ENCODE peak calls at places on chromosomes 16 and 17, in eight cellular contexts. E is foreskin keratinocyte, C is transverse colon, U is tibial artery, Y is breast epithelium, V is endothelial cell of umbilical vein, N is Peyer's patch, F is heart right ventricle. A is an unnamed sample.

GRCh38 chr17:73956595-73957465 is 246.6 kb upstream of the RPL38 start:
- DNase-seq in E (no peak), C (peak; percentile 69), U (no peak), Y (no peak), V (no peak), N (peak; percentile 42), F (peak; percentile 41), A (peak; percentile 44)

GRCh38 chr16:68744744-68745280 is 7.7 kb downstream of the CDH1 start:
- DNase-seq in E (peak; percentile 82), C (peak; percentile 86), U (no peak), Y (peak; percentile 84), V (no peak), N (no peak), F (no peak), A (no peak)

GRCh38 chr16:75687361-75687760 is 10.6 kb upstream of the CPHXL2 start:
- DNase-seq in E (no peak), C (no peak), U (no peak), Y (no peak), V (no peak), N (no peak), F (no peak), A (no peak)

GRCh38 chr16:81551141-81551808 is 106.7 kb downstream of the CMIP start:
- DNase-seq in E (peak; percentile 77), C (no peak), U (no peak), Y (no peak), V (peak; percentile 76), N (no peak), F (no peak), A (no peak)

GRCh38 chr16:77137045-77137444 is 53.9 kb upstream of the MON1B start:
- DNase-seq in E (no peak), C (no peak), U (no peak), Y (no peak), V (no peak), N (no peak), F (no peak), A (no peak)

GRCh38 chr17:77948690-77949114 is 9.8 kb upstream of the TNRC6C start:
- DNase-seq in E (no peak), C (no peak), U (no peak), Y (no peak), V (peak; percentile 52), N (no peak), F (no peak), A (no peak)

GRCh38 chr16:49857423-49858181 is 1.7 kb upstream of the ZNF423 start:
- DNase-seq in E (no peak), C (peak; percentile 76), U (peak; percentile 42), Y (no peak), V (peak; percentile 40), N (no peak), F (peak; percentile 62), A (peak; percentile 88)

GRCh38 chr16:70688266-70688742 is 2.5 kb upstream of the MTSS2 start:
- DNase-seq in E (no peak), C (peak; percentile 57), U (peak; percentile 68), Y (peak; percentile 76), V (peak; percentile 88), N (no peak), F (peak; percentile 77), A (peak; percentile 73)

GRCh38 chr16:78128920-78129319 is 29.5 kb downstream of the WWOX start:
- DNase-seq in E (no peak), C (no peak), U (no peak), Y (no peak), V (no peak), N (no peak), F (no peak), A (no peak)

GRCh38 chr16:76335187-76335974 is 58.2 kb downstream of the CNTNAP4 start:
- DNase-seq in E (no peak), C (no peak), U (no peak), Y (no peak), V (no peak), N (no peak), F (no peak), A (no peak)

GRCh38 chr17:5078106-5079028 is at the start of gene ZFP3:
- DNase-seq in E (peak; percentile 67), C (peak; percentile 90), U (peak; percentile 76), Y (peak; percentile 75), V (peak; percentile 68), N (peak; percentile 82), F (peak; percentile 89), A (peak; percentile 87)

GRCh38 chr17:81557276-81558114 is 5.3 kb upstream of the FAAP100 start:
- DNase-seq in E (no peak), C (no peak), U (no peak), Y (no peak), V (no peak), N (no peak), F (no peak), A (peak; percentile 34)

GRCh38 chr16:72847187-72848044 is 200.5 kb downstream of the ZFHX3 start:
- DNase-seq in E (no peak), C (no peak), U (no peak), Y (no peak), V (peak; percentile 32), N (no peak), F (no peak), A (no peak)

GRCh38 chr17:35460354-35460851 is 11.8 kb upstream of the SLFN13 start:
- DNase-seq in E (no peak), C (peak; percentile 87), U (no peak), Y (peak; percentile 41), V (no peak), N (peak; percentile 89), F (peak; percentile 23), A (peak; percentile 93)

GRCh38 chr17:4064366-4064765 is 78.5 kb downstream of the ZZEF1 start:
- DNase-seq in E (no peak), C (no peak), U (no peak), Y (no peak), V (no peak), N (no peak), F (peak; percentile 68), A (no peak)

GRCh38 chr17:67784364-67785121 is 40.8 kb upstream of the BPTF start:
- DNase-seq in E (no peak), C (peak; percentile 40), U (no peak), Y (no peak), V (peak; percentile 65), N (no peak), F (no peak), A (no peak)

GRCh38 chr17:52255347-52255746 is 96.8 kb upstream of the CA10 start:
- DNase-seq in E (no peak), C (no peak), U (no peak), Y (no peak), V (no peak), N (no peak), F (no peak), A (no peak)

GRCh38 chr17:17300624-17301568 is 2.3 kb upstream of the NT5M start:
- DNase-seq in E (no peak), C (peak; percentile 52), U (peak; percentile 42), Y (no peak), V (peak; percentile 47), N (peak; percentile 37), F (peak; percentile 44), A (peak; percentile 52)

GRCh38 chr16:86856946-86857586 is 278.7 kb downstream of the FOXL1 start:
- DNase-seq in E (no peak), C (no peak), U (no peak), Y (no peak), V (no peak), N (no peak), F (no peak), A (no peak)

GRCh38 chr16:14015017-14015416 is 56.1 kb upstream of the MRTFB start:
- DNase-seq in E (no peak), C (no peak), U (no peak), Y (no peak), V (no peak), N (no peak), F (no peak), A (no peak)

GRCh38 chr16:14014284-14014625 is 56.9 kb upstream of the MRTFB start:
- DNase-seq in E (peak; percentile 29), C (no peak), U (no peak), Y (peak; percentile 55), V (no peak), N (no peak), F (no peak), A (no peak)

GRCh38 chr16:14015461-14015860 is 55.7 kb upstream of the MRTFB start:
- DNase-seq in E (no peak), C (no peak), U (no peak), Y (no peak), V (no peak), N (no peak), F (no peak), A (no peak)

GRCh38 chr16:14013571-14014283 is 57.4 kb upstream of the MRTFB start:
- DNase-seq in E (peak; percentile 43), C (no peak), U (peak; percentile 60), Y (no peak), V (peak; percentile 17), N (no peak), F (no peak), A (no peak)

GRCh38 chr16:14015948-14016347 is 55.2 kb upstream of the MRTFB start:
- DNase-seq in E (peak; percentile 51), C (no peak), U (peak; percentile 71), Y (no peak), V (peak; percentile 73), N (no peak), F (no peak), A (no peak)
- H3K27ac ChIP-seq in E (no peak overlapping the region), C (peak overlapping the region; percentile 50), U (peak overlapping the region; percentile 76), Y (peak overlapping the region; percentile 81), V (no peak overlapping the region), N (peak overlapping the region; percentile 25), F (peak overlapping the region; percentile 78), A (no peak overlapping the region)

GRCh38 chr16:67163903-67164558 is 514 bp upstream of the HSF4 start:
- DNase-seq in E (no peak), C (no peak), U (no peak), Y (no peak), V (no peak), N (no peak), F (no peak), A (no peak)
- H3K27me3 ChIP-seq in E (peaks cover 18% of the 10 kb centered on the region), C (peaks cover 56% of the 10 kb centered on the region), U (peaks cover 45% of the 10 kb centered on the region), Y (no peaks in the 10 kb centered on the region), V (peaks cover 46% of the 10 kb centered on the region), N (peaks cover 3% of the 10 kb centered on the region), F (peaks cover 23% of the 10 kb centered on the region), A (peaks cover 79% of the 10 kb centered on the region)

GRCh38 chr17:47733047-47733413 is at the start of gene TBX21:
- DNase-seq in E (no peak), C (peak; percentile 87), U (peak; percentile 46), Y (peak; percentile 39), V (peak; percentile 25), N (peak; percentile 95), F (peak; percentile 70), A (peak; percentile 64)
- TF ChIP-seq CTCF in E (peak; percentile 35), C (peak; percentile 14), U (no peak), Y (no peak), V (no peak), N (peak; percentile 13), F (peak; percentile 47), A (no peak)

DNA sequence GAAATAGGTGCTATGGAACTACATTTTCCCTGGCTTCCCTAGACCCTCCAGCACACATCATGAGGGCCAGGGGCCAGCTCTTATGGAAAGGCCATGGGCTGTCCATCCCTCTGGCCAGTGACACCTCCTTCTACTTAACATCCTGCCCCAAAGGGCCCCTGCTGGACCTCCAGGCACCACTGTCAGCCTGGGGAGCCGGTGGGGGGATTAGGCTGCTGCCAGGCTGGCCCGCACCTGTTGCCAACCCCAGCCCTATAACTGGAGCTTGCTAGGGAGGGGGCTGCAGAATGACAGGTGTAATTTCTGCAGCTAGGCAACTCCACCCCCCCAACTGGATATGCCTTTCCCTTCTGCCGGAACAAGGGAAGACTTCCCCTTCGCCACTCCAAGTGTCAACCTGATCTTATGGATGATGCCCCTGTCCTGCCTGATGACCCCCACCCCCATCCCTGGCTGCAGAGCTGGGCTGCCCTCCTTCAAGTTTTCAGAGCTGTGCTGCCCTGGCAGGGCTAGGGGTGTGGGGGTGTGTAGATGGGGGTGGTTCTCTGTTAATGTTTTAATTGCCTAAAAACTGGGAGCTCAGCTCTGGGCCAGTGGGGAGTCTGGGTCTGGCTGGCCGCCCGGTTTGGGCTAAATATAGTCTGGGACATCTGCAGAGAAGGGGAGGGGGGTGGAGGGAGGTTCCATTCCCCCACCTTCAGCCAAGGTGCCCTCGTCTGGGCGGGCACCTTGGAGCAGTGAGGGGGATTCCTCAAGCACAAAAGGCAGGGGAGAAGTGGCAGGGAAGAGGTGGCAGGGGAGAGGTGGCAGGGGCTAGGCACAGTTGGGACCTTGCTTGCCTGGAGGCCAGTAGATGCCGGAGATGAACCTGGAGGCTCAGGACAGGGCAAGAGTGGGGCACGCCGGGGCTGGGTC is 12.8 kb downstream of the RARA start:
- DNase-seq in E (no peak), C (peak; percentile 61), U (peak; percentile 33), Y (no peak), V (no peak), N (no peak), F (peak; percentile 75), A (peak; percentile 60)
- H3K27ac ChIP-seq in E (peak overlapping the region; percentile 11), C (peak overlapping the region; percentile 91), U (peak overlapping the region; percentile 95), Y (peak overlapping the region; percentile 94), V (peak overlapping the region; percentile 95), N (peak overlapping the region; percentile 98), F (peak overlapping the region; percentile 94), A (peak overlapping the region; percentile 90)